ENCODE peak calls at places on chromosomes 3 and 15, in six cellular contexts. Y is GM12891, Z is HepG2, E is K562, J is H1, L is GM12878. O is an unnamed sample.

GRCh38 chr3:158739078-158739477 is 6.8 kb upstream of the RARRES1 start:
- DNase-seq in Y (no peak), Z (no peak), E (no peak), J (no peak), L (no peak), O (no peak)

GRCh38 chr15:57146394-57147140 is 228.1 kb downstream of the TCF12 start:
- DNase-seq in Y (no peak), Z (peak), E (peak), J (no peak), L (no peak), O (no peak)

GRCh38 chr3:138408751-138409161 is 25.7 kb upstream of the ESYT3 start:
- DNase-seq in Y (no peak), Z (no peak), E (no peak), J (no peak), L (no peak), O (no peak)

GRCh38 chr3:138459619-138460535 is 25.5 kb downstream of the ESYT3 start:
- DNase-seq in Y (no peak), Z (no peak), E (no peak), J (no peak), L (no peak), O (no peak)

GRCh38 chr3:46368569-46368968 is 2.2 kb upstream of the CCR5 start:
- DNase-seq in Y (no peak), Z (no peak), E (no peak), J (peak), L (peak), O (no peak)

GRCh38 chr3:136512391-136512790 is 239.8 kb downstream of the STAG1 start:
- DNase-seq in Y (no peak), Z (no peak), E (no peak), J (no peak), L (no peak), O (no peak)

GRCh38 chr3:54550216-54550977 is 377.5 kb downstream of the LRTM1 start:
- DNase-seq in Y (no peak), Z (no peak), E (no peak), J (no peak), L (no peak), O (no peak)

GRCh38 chr3:94259291-94259690 is 196.4 kb downstream of the NSUN3 start:
- DNase-seq in Y (no peak), Z (no peak), E (no peak), J (no peak), L (no peak), O (no peak)

GRCh38 chr15:65326109-65326508 is 21.6 kb downstream of the RNU5B-1 start:
- DNase-seq in Y (no peak), Z (no peak), E (no peak), J (no peak), L (no peak), O (no peak)

GRCh38 chr3:161264771-161265343 is 43.7 kb downstream of the NMD3 start:
- DNase-seq in Y (no peak), Z (peak), E (no peak), J (no peak), L (no peak), O (no peak)

GRCh38 chr15:41622901-41623300 is 37.3 kb upstream of the MGA start:
- DNase-seq in Y (no peak), Z (no peak), E (no peak), J (no peak), L (no peak), O (no peak)

GRCh38 chr15:41620536-41621199 is 39.5 kb upstream of the MGA start:
- DNase-seq in Y (no peak), Z (no peak), E (no peak), J (no peak), L (no peak), O (no peak)

GRCh38 chr15:41627204-41627603 is 33.0 kb upstream of the MGA start:
- DNase-seq in Y (no peak), Z (no peak), E (no peak), J (no peak), L (no peak), O (no peak)

GRCh38 chr15:41621200-41622193 is 38.7 kb upstream of the MGA start:
- DNase-seq in Y (peak), Z (peak), E (no peak), J (peak), L (peak), O (peak)
- TF ChIP-seq POLR2A in Y (no peak), Z (peak), E (no peak), J (peak), L (no peak), O (no peak)

GRCh38 chr3:64316971-64317370 is 91.7 kb upstream of the PRICKLE2 start:
- DNase-seq in Y (no peak), Z (no peak), E (no peak), J (no peak), L (no peak), O (no peak)

GRCh38 chr3:64318670-64319271 is 93.5 kb upstream of the PRICKLE2 start:
- DNase-seq in Y (no peak), Z (no peak), E (no peak), J (no peak), L (no peak), O (no peak)

GRCh38 chr3:64318001-64318400 is 92.7 kb upstream of the PRICKLE2 start:
- DNase-seq in Y (no peak), Z (no peak), E (no peak), J (no peak), L (no peak), O (no peak)

GRCh38 chr3:64321747-64322146 is 96.5 kb upstream of the PRICKLE2 start:
- DNase-seq in Y (no peak), Z (no peak), E (no peak), J (no peak), L (no peak), O (no peak)

GRCh38 chr3:64319391-64319790 is 94.1 kb upstream of the PRICKLE2 start:
- DNase-seq in Y (no peak), Z (no peak), E (no peak), J (no peak), L (no peak), O (no peak)
- TF ChIP-seq TAF1 in Y (no peak), Z (no peak), E (no peak), J (no peak), L (no peak), O (no peak)

DNA sequence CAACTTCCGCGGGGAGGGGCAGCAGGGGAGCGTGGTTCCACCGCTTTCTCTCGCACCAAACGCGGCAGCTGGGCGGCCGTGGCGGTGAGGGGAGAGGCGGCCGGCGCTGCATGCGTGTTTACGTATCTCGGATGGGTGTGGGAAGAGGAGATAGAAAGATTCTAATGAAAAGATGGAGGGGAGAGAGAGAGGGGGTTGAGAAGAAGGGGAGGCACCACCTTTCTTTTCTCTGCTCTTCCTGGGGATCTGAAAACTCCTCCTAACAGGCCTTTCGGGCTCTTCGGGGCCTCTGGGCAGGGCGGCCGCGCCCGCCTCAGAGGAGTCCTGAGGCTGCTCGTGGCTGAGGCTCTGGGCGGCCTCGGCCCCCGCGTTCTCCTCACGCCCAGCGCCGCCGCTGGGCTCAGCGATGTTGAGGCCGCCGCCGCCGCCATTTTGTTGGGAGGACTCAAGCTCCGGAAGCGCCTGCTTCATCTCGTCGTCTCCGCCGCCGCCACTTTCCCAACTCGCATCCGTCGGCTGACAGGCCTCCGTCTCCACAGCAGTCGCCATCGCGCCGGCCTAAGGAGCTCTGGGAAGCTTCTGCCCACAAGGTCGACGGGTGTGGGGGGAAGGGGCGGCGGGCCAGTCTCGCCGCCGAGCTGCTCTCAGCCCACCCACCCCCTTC is 475 bp downstream of the TASOR start:
- DNase-seq in Y (peak), Z (peak), E (peak), J (peak), L (peak), O (peak)
- TF ChIP-seq POLR2A in Y (no peak), Z (peak), E (peak), J (peak), L (peak), O (peak)

GRCh38 chr3:107464037-107464436 is 58.7 kb upstream of the BBX start:
- DNase-seq in Y (no peak), Z (no peak), E (no peak), J (no peak), L (no peak), O (no peak)

GRCh38 chr3:107465064-107465631 is 57.6 kb upstream of the BBX start:
- DNase-seq in Y (no peak), Z (no peak), E (no peak), J (no peak), L (no peak), O (no peak)

GRCh38 chr3:107458871-107459270 is 63.9 kb upstream of the BBX start:
- DNase-seq in Y (no peak), Z (no peak), E (no peak), J (no peak), L (no peak), O (no peak)

GRCh38 chr3:107456501-107456900 is 66.3 kb upstream of the BBX start:
- DNase-seq in Y (no peak), Z (no peak), E (no peak), J (no peak), L (no peak), O (no peak)

GRCh38 chr3:107461721-107462120 is 61.0 kb upstream of the BBX start:
- DNase-seq in Y (no peak), Z (no peak), E (no peak), J (no peak), L (no peak), O (no peak)
- TF ChIP-seq TAF1 in Y (no peak), Z (no peak), E (no peak), J (no peak), L (no peak), O (no peak)

GRCh38 chr3:49093853-49094767 is at the start of gene QRICH1:
- DNase-seq in Y (peak), Z (peak), E (peak), J (peak), L (peak), O (peak)
- TF ChIP-seq POLR2A in Y (peak), Z (peak), E (peak), J (peak), L (peak), O (peak)

GRCh38 chr3:61978460-61979419 is 394.6 kb downstream of the FEZF2 start:
- DNase-seq in Y (no peak), Z (no peak), E (no peak), J (no peak), L (no peak), O (no peak)

GRCh38 chr3:61985020-61985419 is 388.3 kb downstream of the FEZF2 start:
- DNase-seq in Y (no peak), Z (no peak), E (no peak), J (no peak), L (no peak), O (no peak)

GRCh38 chr3:61979645-61980430 is 393.5 kb downstream of the FEZF2 start:
- DNase-seq in Y (no peak), Z (no peak), E (no peak), J (no peak), L (no peak), O (no peak)

GRCh38 chr3:61983479-61983878 is 389.9 kb downstream of the FEZF2 start:
- DNase-seq in Y (no peak), Z (no peak), E (no peak), J (no peak), L (no peak), O (no peak)

GRCh38 chr3:61981005-61981404 is 392.3 kb downstream of the FEZF2 start:
- DNase-seq in Y (no peak), Z (no peak), E (no peak), J (no peak), L (no peak), O (no peak)
- TF ChIP-seq TAF1 in Y (no peak), Z (no peak), E (no peak), J (no peak), L (no peak), O (no peak)

GRCh38 chr15:41564286-41564959 is 5.4 kb downstream of the TYRO3 start:
- DNase-seq in Y (no peak), Z (peak), E (peak), J (no peak), L (no peak), O (no peak)
- TF ChIP-seq POLR2A in Y (no peak), Z (no peak), E (no peak), J (peak), L (no peak), O (no peak)

DNA sequence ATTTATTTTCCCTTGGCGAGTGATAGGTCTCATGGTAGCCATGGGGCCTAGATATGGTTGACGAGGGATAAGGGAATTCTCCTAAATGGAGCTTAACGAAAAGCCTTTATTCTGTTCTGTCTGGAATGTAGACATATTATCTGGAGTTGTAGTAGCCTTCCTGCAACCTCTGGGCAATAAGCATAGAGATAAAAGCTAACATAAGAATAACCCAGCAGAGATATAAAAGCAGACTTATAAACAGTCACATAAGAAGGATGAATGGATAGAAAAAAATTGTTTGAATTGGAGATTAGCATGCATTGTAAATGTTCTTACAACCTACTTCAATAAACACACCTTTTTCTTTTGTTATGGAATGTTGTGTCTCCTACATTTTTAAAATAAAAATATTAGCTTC is 281.2 kb upstream of the ARRDC4 start:
- DNase-seq in Y (no peak), Z (no peak), E (no peak), J (no peak), L (no peak), O (no peak)
- TF ChIP-seq TAF1 in Y (no peak), Z (no peak), E (no peak), J (no peak), L (no peak), O (no peak)